ENCODE peak calls at places on chromosomes 7 and 10, in seven cellular contexts. V is Right ventricle myocardium superior; W is colonic mucosa; C is NCI-H774; M is foreskin fibroblast; K is stimulated activated CD8-positive, alpha-beta memory T cell treated with anti-CD3 and anti-CD28 coated beads, Interleukin-4, amount 100 ng/mL, for 1 hour; I is NCI-H748 treated with DMSO at 0.1 percent for 48 hours. U is an unnamed sample.
A peak's percentile ranks its signal among the peaks of the same experiment; 100 is the strongest.

GRCh38 chr10:49759787-49760551 is 2.2 kb downstream of the OGDHL start:
- DNase-seq in W (no peak), K (no peak), M (no peak), V (peak; percentile 27), C (no peak), I (no peak), U (no peak)

GRCh38 chr7:95605275-95605674 is 9.0 kb upstream of the PDK4 start:
- DNase-seq in K (no peak), V (peak; percentile 41), M (no peak), C (no peak), W (no peak), I (no peak), U (no peak)

GRCh38 chr7:92925876-92926696 is 89.7 kb upstream of the CDK6 start:
- DNase-seq in C (no peak), V (no peak), I (peak; percentile 27), M (peak; percentile 8), K (no peak), W (no peak), U (no peak)

GRCh38 chr10:113945075-113945686 is 90.7 kb downstream of the NHLRC2 start:
- DNase-seq in K (no peak), V (no peak), I (no peak), M (peak; percentile 73), W (peak; percentile 68), C (no peak), U (no peak)

GRCh38 chr10:58967551-58968418 is 208.7 kb upstream of the PHYHIPL start:
- DNase-seq in V (peak; percentile 40), K (no peak), C (peak; percentile 70), I (no peak), W (no peak), M (peak; percentile 20), U (no peak)

GRCh38 chr7:151690597-151690996 is 170.9 kb upstream of the RHEB start:
- DNase-seq in I (no peak), C (no peak), M (peak; percentile 43), K (no peak), W (no peak), V (no peak), U (no peak)

GRCh38 chr7:44067064-44067951 is 1.9 kb upstream of the PGAM2 start:
- DNase-seq in M (peak; percentile 23), W (no peak), K (no peak), V (no peak), C (no peak), I (no peak), U (no peak)

GRCh38 chr10:6012506-6012905 is 35.2 kb upstream of the IL15RA start:
- DNase-seq in M (no peak), W (no peak), I (no peak), K (no peak), V (no peak), C (no peak), U (no peak)

GRCh38 chr10:130222381-130222780 is 86.2 kb downstream of the GLRX3 start:
- DNase-seq in C (no peak), M (no peak), W (no peak), I (no peak), V (no peak), K (no peak), U (no peak)

GRCh38 chr10:104324931-104325330 is 13.3 kb downstream of the ITPRIP start:
- DNase-seq in K (no peak), W (no peak), M (no peak), C (no peak), V (no peak), I (no peak), U (no peak)

GRCh38 chr7:132485600-132486594 is 90.4 kb downstream of the PLXNA4 start:
- DNase-seq in W (no peak), C (no peak), M (no peak), I (no peak), K (no peak), V (peak; percentile 73), U (no peak)

GRCh38 chr10:88898727-88899126 is 18.7 kb downstream of the STAMBPL1 start:
- DNase-seq in W (no peak), V (no peak), I (no peak), K (no peak), M (no peak), C (no peak), U (no peak)

GRCh38 chr7:100396421-100396982 is 23.2 kb downstream of the PILRA start:
- DNase-seq in W (no peak), I (no peak), C (no peak), M (no peak), V (no peak), K (no peak), U (peak; percentile 28)

GRCh38 chr7:39353615-39354376 is 212.4 kb upstream of the YAE1 start:
- DNase-seq in K (no peak), W (no peak), C (peak; percentile 31), I (peak; percentile 17), V (peak; percentile 48), M (no peak), U (no peak)

GRCh38 chr7:73851410-73852338 is 9.3 kb upstream of the TMEM270 start:
- DNase-seq in M (peak; percentile 97), W (no peak), I (no peak), K (no peak), V (no peak), C (no peak), U (no peak)

GRCh38 chr7:78675511-78675910 is 778.0 kb downstream of the MAGI2 start:
- DNase-seq in W (no peak), K (no peak), M (no peak), C (no peak), V (no peak), I (no peak), U (no peak)

GRCh38 chr7:151852486-151853396 is 24.2 kb downstream of the PRKAG2 start:
- DNase-seq in M (no peak), W (no peak), K (no peak), V (peak; percentile 33), I (no peak), C (no peak), U (no peak)

GRCh38 chr7:117479480-117480224 is at the start of gene CFTR:
- DNase-seq in V (peak; percentile 47), C (no peak), I (no peak), W (peak; percentile 78), K (no peak), M (no peak), U (no peak)

GRCh38 chr10:9851808-9852207 is 1165.9 kb upstream of the CELF2 start:
- DNase-seq in K (no peak), W (no peak), C (no peak), V (no peak), M (no peak), I (no peak), U (no peak)

GRCh38 chr10:119817991-119818888 is 54.4 kb downstream of the MCMBP start:
- DNase-seq in C (no peak), I (no peak), M (peak; percentile 69), K (no peak), W (peak; percentile 27), V (peak; percentile 76), U (no peak)

GRCh38 chr10:14409856-14410458 is 79.2 kb upstream of the FRMD4A start:
- DNase-seq in I (no peak), V (no peak), K (no peak), C (no peak), M (no peak), W (no peak), U (no peak)

GRCh38 chr7:103989785-103990775 is 622 bp upstream of the RELN start:
- DNase-seq in I (peak; percentile 69), K (no peak), C (peak; percentile 29), M (peak; percentile 38), W (no peak), V (no peak), U (no peak)

GRCh38 chr10:100009283-100009792 is 409 bp downstream of the DNMBP start:
- DNase-seq in W (peak; percentile 70), K (peak; percentile 1), V (peak; percentile 80), I (no peak), C (no peak), M (peak; percentile 82), U (peak; percentile 28)

GRCh38 chr10:74585231-74586087 is 240.9 kb upstream of the KAT6B start:
- DNase-seq in V (no peak), I (peak; percentile 81), K (no peak), C (no peak), M (peak; percentile 22), W (no peak), U (peak; percentile 34)

GRCh38 chr10:124053971-124054370 is 39.4 kb downstream of the CHST15 start:
- DNase-seq in W (no peak), V (no peak), M (peak; percentile 53), C (no peak), K (no peak), I (no peak), U (no peak)

GRCh38 chr10:124665558-124665957 is 78.6 kb downstream of the FAM53B start:
- DNase-seq in I (no peak), W (no peak), V (no peak), K (no peak), C (no peak), M (no peak), U (no peak)

GRCh38 chr7:27113991-27114866 is 11.7 kb upstream of the HOXA2 start:
- DNase-seq in C (no peak), M (no peak), K (no peak), W (peak; percentile 70), V (no peak), I (peak; percentile 32), U (no peak)

GRCh38 chr7:116730097-116731018 is 58.4 kb downstream of the MET start:
- DNase-seq in V (no peak), I (no peak), W (no peak), C (no peak), K (no peak), M (no peak), U (no peak)

GRCh38 chr10:34960983-34961382 is 129.2 kb downstream of the CUL2 start:
- DNase-seq in C (no peak), M (peak; percentile 66), K (no peak), I (no peak), W (no peak), V (peak; percentile 52), U (no peak)

GRCh38 chr7:3378390-3379120 is 77.5 kb downstream of the SDK1 start:
- DNase-seq in C (no peak), I (no peak), K (no peak), M (no peak), W (no peak), V (no peak), U (no peak)

U was measured in central memory CD8-positive, alpha-beta T cell.